ENCODE peak calls at places on chromosomes 12 and 14, in five cellular contexts. B, M, R, D and E are unnamed samples.

GRCh38 chr12:13211191-13211858 is 14.8 kb downstream of the EMP1 start:
- DNase-seq in B (no peak), M (no peak), R (no peak), D (no peak), E (no peak)

GRCh38 chr12:20508962-20509361 is 140.6 kb downstream of the PDE3A start:
- DNase-seq in B (no peak), M (no peak), R (no peak), D (peak), E (no peak)

GRCh38 chr12:129570796-129571400 is 332.9 kb downstream of the TMEM132D start:
- DNase-seq in B (no peak), M (no peak), R (no peak), D (no peak), E (no peak)

GRCh38 chr12:67426067-67426466 is 156.9 kb downstream of the CAND1 start:
- DNase-seq in B (peak), M (no peak), R (peak), D (peak), E (no peak)

GRCh38 chr12:122862110-122862634 is 26.9 kb downstream of the HIP1R start:
- DNase-seq in B (no peak), M (no peak), R (no peak), D (no peak), E (no peak)

GRCh38 chr14:104694991-104695659 is 5.7 kb downstream of the INF2 start:
- DNase-seq in B (no peak), M (no peak), R (no peak), D (no peak), E (no peak)

GRCh38 chr12:88684610-88685009 is 104.3 kb upstream of the KITLG start:
- DNase-seq in B (no peak), M (no peak), R (no peak), D (no peak), E (no peak)

GRCh38 chr12:46710125-46710743 is 115.6 kb downstream of the SLC38A4 start:
- DNase-seq in B (no peak), M (no peak), R (no peak), D (no peak), E (no peak)

GRCh38 chr12:21294176-21294575 is 40.5 kb downstream of the SLCO1A2 start:
- DNase-seq in B (no peak), M (no peak), R (no peak), D (no peak), E (no peak)

GRCh38 chr14:69625299-69626131 is 14.1 kb downstream of the SUSD6 start:
- DNase-seq in B (no peak), M (peak), R (peak), D (no peak), E (peak)

GRCh38 chr12:57732726-57733593 is 5.6 kb downstream of the AGAP2 start:
- DNase-seq in B (no peak), M (no peak), R (no peak), D (no peak), E (no peak)

GRCh38 chr14:22281322-22281977 is 307.6 kb downstream of the DAD1 start:
- DNase-seq in B (no peak), M (peak), R (no peak), D (no peak), E (no peak)

GRCh38 chr12:120766569-120766965 is 40.9 kb downstream of the ACADS start:
- DNase-seq in B (no peak), M (no peak), R (no peak), D (no peak), E (no peak)

GRCh38 chr12:95102916-95103671 is 29.7 kb upstream of the NR2C1 start:
- DNase-seq in B (peak), M (no peak), R (peak), D (peak), E (peak)

GRCh38 chr14:104246401-104247335 is 108.3 kb downstream of the KIF26A start:
- DNase-seq in B (no peak), M (no peak), R (no peak), D (no peak), E (no peak)

GRCh38 chr12:124916370-124917134 is 2.1 kb upstream of the UBC start:
- DNase-seq in B (no peak), M (no peak), R (peak), D (peak), E (no peak)

GRCh38 chr14:25349269-25349668 is 299.3 kb upstream of the STXBP6 start:
- DNase-seq in B (no peak), M (no peak), R (peak), D (no peak), E (no peak)

GRCh38 chr12:54958048-54958658 is 26.4 kb downstream of the TESPA1 start:
- DNase-seq in B (peak), M (peak), R (peak), D (peak), E (peak)

GRCh38 chr12:78179346-78179745 is 348.7 kb downstream of the NAV3 start:
- DNase-seq in B (no peak), M (no peak), R (no peak), D (no peak), E (no peak)

GRCh38 chr14:101813833-101814232 is 52.3 kb downstream of the PPP2R5C start:
- DNase-seq in B (no peak), M (no peak), R (no peak), D (no peak), E (no peak)

GRCh38 chr12:80187660-80188090 is 88.3 kb downstream of the OTOGL start:
- DNase-seq in B (no peak), M (no peak), R (peak), D (peak), E (no peak)

GRCh38 chr12:28060901-28061300 is 88.4 kb upstream of the PTHLH start:
- DNase-seq in B (no peak), M (no peak), R (no peak), D (no peak), E (no peak)

GRCh38 chr12:101243074-101243473 is 33.0 kb upstream of the SLC5A8 start:
- DNase-seq in B (no peak), M (no peak), R (peak), D (no peak), E (no peak)

GRCh38 chr12:75480469-75480949 is at the start of gene GLIPR1:
- DNase-seq in B (peak), M (peak), R (peak), D (peak), E (peak)

GRCh38 chr14:60722163-60722835 is 1.9 kb downstream of the SIX4 start:
- DNase-seq in B (no peak), M (no peak), R (peak), D (peak), E (peak)

GRCh38 chr14:71411766-71412165 is 504.5 kb downstream of the PCNX1 start:
- DNase-seq in B (no peak), M (no peak), R (no peak), D (no peak), E (no peak)

GRCh38 chr12:67578976-67579661 is 69.4 kb upstream of the DYRK2 start:
- DNase-seq in B (no peak), M (no peak), R (peak), D (no peak), E (no peak)

GRCh38 chr12:31849090-31849687 is 110.0 kb upstream of the RESF1 start:
- DNase-seq in B (no peak), M (no peak), R (peak), D (peak), E (no peak)

GRCh38 chr12:49033611-49034286 is 15.2 kb upstream of the PRKAG1 start:
- DNase-seq in B (no peak), M (no peak), R (no peak), D (peak), E (no peak)

GRCh38 chr14:53152909-53153701 is at the start of gene DDHD1:
- DNase-seq in B (no peak), M (peak), R (peak), D (peak), E (peak)

GRCh38 chr12:953776-954175 is 4.3 kb upstream of the RAD52 start:
- DNase-seq in B (no peak), M (no peak), R (peak), D (peak), E (no peak)

GRCh38 chr12:104152691-104153241 is 14.8 kb upstream of the NFYB start:
- DNase-seq in B (no peak), M (no peak), R (no peak), D (no peak), E (no peak)

GRCh38 chr12:77965790-77966189 is 135.1 kb downstream of the NAV3 start:
- DNase-seq in B (no peak), M (no peak), R (no peak), D (no peak), E (no peak)

GRCh38 chr14:97994020-97994531 is 1196.9 kb downstream of the VRK1 start:
- DNase-seq in B (no peak), M (no peak), R (no peak), D (no peak), E (no peak)